ENCODE peak calls at places on chromosomes 4 and X, in ten cellular contexts. I, T, P, Q, K, V, O, B, F and D are unnamed samples.

GRCh38 chr4:144574509-144574908 is 71.4 kb upstream of the HHIP start:
- DNase-seq in V (no peak), Q (no peak), I (no peak), T (no peak), F (no peak), O (no peak), P (no peak), K (no peak), B (no peak), D (no peak)

GRCh38 chr4:140928880-140929279 is 172.7 kb upstream of the TBC1D9 start:
- DNase-seq in T (no peak), I (no peak), O (no peak), B (no peak), K (peak), F (no peak), V (no peak), Q (no peak), P (no peak), D (no peak)

GRCh38 chr4:3462790-3463415 is at the start of gene DOK7:
- DNase-seq in I (no peak), B (no peak), K (no peak), T (peak), F (no peak), O (no peak), P (peak), V (no peak), Q (peak), D (peak)

GRCh38 chr4:81566076-81566663 is 94.5 kb upstream of the RASGEF1B start:
- DNase-seq in V (no peak), I (no peak), T (no peak), P (no peak), F (no peak), B (no peak), K (no peak), O (no peak), Q (peak), D (no peak)

GRCh38 chr4:12555011-12555410 is 929.1 kb downstream of the RAB28 start:
- DNase-seq in I (no peak), K (peak), B (no peak), F (no peak), V (no peak), Q (no peak), T (no peak), P (no peak), O (no peak), D (no peak)

GRCh38 chr4:15294202-15294601 is 133.6 kb upstream of the C1QTNF7 start:
- DNase-seq in O (no peak), V (no peak), K (no peak), T (no peak), F (no peak), I (no peak), Q (no peak), B (no peak), P (no peak), D (no peak)

GRCh38 chrX:13250831-13251612 is 68.8 kb downstream of the ATXN3L start:
- DNase-seq in V (peak), F (no peak), B (no peak), K (peak), O (no peak), P (no peak), T (no peak), I (no peak), Q (no peak), D (no peak)

GRCh38 chr4:113882668-113883067 is 96.8 kb downstream of the ARSJ start:
- DNase-seq in F (no peak), I (no peak), T (no peak), P (no peak), K (no peak), O (no peak), B (no peak), V (peak), Q (no peak), D (no peak)

GRCh38 chr4:40316782-40317635 is 18.1 kb upstream of the CHRNA9 start:
- DNase-seq in Q (no peak), V (peak), B (peak), P (peak), K (peak), O (peak), T (peak), F (peak), I (peak), D (peak)

GRCh38 chrX:136055651-136056221 is 70.5 kb downstream of the SLC9A6 start:
- DNase-seq in B (no peak), P (no peak), K (peak), Q (no peak), V (peak), T (no peak), F (no peak), I (no peak), O (no peak), D (no peak)

GRCh38 chr4:55216871-55217635 is 91.7 kb upstream of the KDR start:
- DNase-seq in T (no peak), P (no peak), Q (no peak), F (no peak), V (no peak), O (peak), K (peak), B (no peak), I (no peak), D (no peak)

GRCh38 chr4:22268350-22269025 is 247.4 kb downstream of the ADGRA3 start:
- DNase-seq in Q (no peak), K (no peak), I (no peak), F (no peak), O (no peak), V (no peak), T (no peak), P (no peak), B (no peak), D (peak)

GRCh38 chr4:74559853-74560252 is 114.9 kb downstream of the AREG start:
- DNase-seq in F (no peak), V (no peak), B (no peak), Q (no peak), O (no peak), T (no peak), I (no peak), P (no peak), K (no peak), D (no peak)

GRCh38 chrX:119168104-119168503 is 40.5 kb upstream of the KIAA1210 start:
- DNase-seq in Q (no peak), T (no peak), O (no peak), B (no peak), P (no peak), F (no peak), V (no peak), K (no peak), I (no peak), D (no peak)

GRCh38 chr4:26023191-26023972 is 109.4 kb downstream of the SMIM20 start:
- DNase-seq in V (no peak), P (no peak), O (no peak), K (no peak), F (no peak), Q (no peak), T (no peak), I (no peak), B (no peak), D (no peak)

GRCh38 chr4:173264960-173265281 is 69.2 kb downstream of the HMGB2 start:
- DNase-seq in O (no peak), T (no peak), I (no peak), B (no peak), V (no peak), K (no peak), Q (no peak), F (no peak), P (no peak), D (no peak)

GRCh38 chrX:16874458-16875095 is 4.4 kb upstream of the RBBP7 start:
- DNase-seq in K (no peak), F (no peak), T (no peak), I (no peak), P (no peak), B (no peak), O (no peak), V (no peak), Q (no peak), D (no peak)

GRCh38 chr4:31458813-31459212 is 738.6 kb downstream of the PCDH7 start:
- DNase-seq in O (no peak), P (no peak), K (peak), F (no peak), T (no peak), V (no peak), Q (no peak), B (no peak), I (no peak), D (no peak)

GRCh38 chrX:131711478-131711867 is 167.6 kb downstream of the OR13H1 start:
- DNase-seq in T (no peak), V (no peak), F (no peak), P (no peak), Q (no peak), K (no peak), I (no peak), O (no peak), B (no peak), D (no peak)

GRCh38 chr4:8840006-8840793 is 31.4 kb downstream of the HMX1 start:
- DNase-seq in Q (peak), O (no peak), T (no peak), F (no peak), V (no peak), P (no peak), I (no peak), K (no peak), B (no peak), D (no peak)

GRCh38 chrX:40727599-40728252 is 7.6 kb downstream of the MED14 start:
- DNase-seq in F (no peak), P (no peak), I (no peak), B (no peak), K (no peak), T (no peak), Q (no peak), V (no peak), O (no peak), D (no peak)

GRCh38 chr4:125198916-125199315 is 115.8 kb upstream of the FAT4 start:
- DNase-seq in F (no peak), O (peak), B (no peak), V (peak), I (no peak), T (no peak), K (peak), P (no peak), Q (no peak), D (no peak)

GRCh38 chr4:183400035-183400434 is 44.4 kb upstream of the CDKN2AIP start:
- DNase-seq in P (no peak), O (no peak), T (no peak), B (no peak), Q (no peak), F (no peak), V (no peak), I (no peak), K (no peak), D (no peak)

GRCh38 chrX:42093756-42094155 is 170.4 kb upstream of the CASK start:
- DNase-seq in B (no peak), O (no peak), T (no peak), V (peak), F (no peak), I (no peak), Q (no peak), K (peak), P (no peak), D (no peak)

GRCh38 chr4:165384186-165384585 is 5.4 kb downstream of the CPE start:
- DNase-seq in K (no peak), B (no peak), O (no peak), P (no peak), I (no peak), T (no peak), Q (no peak), V (no peak), F (no peak), D (no peak)

GRCh38 chr4:105686571-105686970 is 21.9 kb downstream of the INTS12 start:
- DNase-seq in F (no peak), V (no peak), K (no peak), I (no peak), Q (no peak), T (no peak), B (no peak), P (no peak), O (no peak), D (no peak)

GRCh38 chr4:44651425-44651824 is at the start of gene YIPF7:
- DNase-seq in P (no peak), F (no peak), B (no peak), K (no peak), V (no peak), Q (no peak), T (no peak), I (no peak), O (no peak), D (no peak)

GRCh38 chrX:71315917-71316316 is 14.4 kb downstream of the ITGB1BP2 start:
- DNase-seq in V (peak), F (no peak), T (no peak), Q (no peak), O (no peak), I (no peak), P (no peak), B (no peak), K (peak), D (no peak)

GRCh38 chr4:71290074-71290473 is 48.7 kb upstream of the SLC4A4 start:
- DNase-seq in T (no peak), B (no peak), O (peak), I (no peak), Q (no peak), V (peak), P (no peak), F (no peak), K (peak), D (no peak)

GRCh38 chr4:21893136-21893535 is 55.4 kb downstream of the KCNIP4 start:
- DNase-seq in F (no peak), I (no peak), O (no peak), P (no peak), V (no peak), K (no peak), B (no peak), Q (no peak), T (no peak), D (no peak)

GRCh38 chr4:47213971-47214370 is 182.6 kb downstream of the GABRB1 start:
- DNase-seq in P (no peak), K (peak), I (no peak), B (no peak), F (no peak), Q (no peak), O (peak), T (no peak), V (peak), D (no peak)

GRCh38 chr4:38560763-38561558 is 103.0 kb upstream of the KLF3 start:
- DNase-seq in O (no peak), I (peak), Q (no peak), T (no peak), V (no peak), F (no peak), B (no peak), P (no peak), K (no peak), D (no peak)

GRCh38 chr4:7634611-7635010 is 199.9 kb upstream of the PSAPL1 start:
- DNase-seq in T (no peak), P (no peak), B (no peak), I (no peak), K (no peak), F (no peak), O (no peak), Q (no peak), V (no peak), D (no peak)

GRCh38 chrX:154761977-154762528 is 611 bp upstream of the DKC1 start:
- DNase-seq in T (no peak), F (no peak), B (no peak), O (no peak), V (no peak), K (no peak), I (no peak), Q (no peak), P (no peak), D (peak)

GRCh38 chr4:143407475-143407874 is 70.8 kb downstream of the GAB1 start:
- DNase-seq in P (no peak), B (no peak), T (no peak), K (no peak), I (no peak), V (no peak), Q (no peak), F (no peak), O (no peak), D (no peak)

GRCh38 chr4:81807927-81808672 is 336.4 kb upstream of the RASGEF1B start:
- DNase-seq in B (no peak), Q (no peak), O (no peak), V (no peak), K (no peak), P (no peak), F (no peak), T (peak), I (no peak), D (no peak)

GRCh38 chr4:185638548-185639301 is 103.4 kb upstream of the PDLIM3 start:
- DNase-seq in T (peak), P (peak), I (no peak), F (no peak), V (no peak), B (no peak), Q (no peak), O (no peak), K (no peak), D (no peak)

GRCh38 chrX:8848921-8849320 is 47.7 kb upstream of the FAM9A start:
- DNase-seq in T (no peak), F (no peak), V (peak), K (no peak), Q (no peak), I (no peak), O (no peak), P (no peak), B (no peak), D (no peak)

GRCh38 chrX:112851806-112852205 is 11.2 kb upstream of the AMOT start:
- DNase-seq in B (no peak), K (no peak), Q (no peak), F (no peak), O (no peak), P (no peak), I (no peak), T (no peak), V (peak), D (peak)